ENCODE peak calls at places on chromosomes 6 and 20, in nine cellular contexts. J is fibroblast of lung, B is GM23338, Z is nephron progenitor cell, V is left lung, O is colonic mucosa, T is NB4, Y is neural crest cell, F is activated B cell treated with CpG ODN at 0.5 μM for 24 hours. C is an unnamed sample.

GRCh38 chr6:37971263-37971662 is 151.7 kb downstream of the ZFAND3 start:
- DNase-seq in J (peak), Y (no peak), O (no peak), T (no peak), F (no peak), V (no peak), B (no peak), Z (no peak), C (no peak)

GRCh38 chr6:152696543-152696942 is 1.2 kb upstream of the MYCT1 start:
- DNase-seq in Z (no peak), F (no peak), T (no peak), Y (no peak), B (no peak), O (no peak), J (peak), V (no peak), C (no peak)

GRCh38 chr6:106979435-106979884 is 4.9 kb upstream of the CD24 start:
- DNase-seq in O (peak), J (peak), Z (peak), B (peak), Y (peak), F (peak), V (peak), T (peak), C (peak)

GRCh38 chr6:156102129-156102528 is 646.5 kb upstream of the NOX3 start:
- DNase-seq in T (peak), Z (no peak), J (peak), B (peak), O (peak), Y (no peak), F (no peak), V (no peak), C (no peak)

GRCh38 chr6:41505084-41506049 is 40.8 kb upstream of the FOXP4 start:
- DNase-seq in Z (peak), J (peak), V (peak), B (peak), Y (no peak), T (no peak), F (peak), O (peak), C (no peak)

GRCh38 chr6:101545171-101545570 is 151.7 kb downstream of the GRIK2 start:
- DNase-seq in Y (no peak), Z (no peak), F (no peak), O (no peak), V (no peak), T (no peak), J (peak), B (no peak), C (no peak)

GRCh38 chr20:38275815-38276550 is 15.4 kb upstream of the KIAA1755 start:
- DNase-seq in V (no peak), J (peak), O (no peak), Z (no peak), Y (no peak), T (peak), F (no peak), B (no peak), C (no peak)

GRCh38 chr6:126546771-126547170 is 206.9 kb downstream of the CENPW start:
- DNase-seq in J (no peak), T (no peak), F (no peak), V (no peak), Y (no peak), O (no peak), Z (no peak), B (peak), C (no peak)

GRCh38 chr20:17731233-17731632 is 31.5 kb downstream of the BANF2 start:
- DNase-seq in Z (no peak), J (no peak), B (no peak), T (no peak), V (no peak), O (no peak), F (no peak), Y (no peak), C (no peak)

GRCh38 chr6:160418370-160418769 is 70.2 kb downstream of the SLC22A3 start:
- DNase-seq in F (no peak), O (no peak), Y (no peak), B (no peak), V (no peak), Z (no peak), J (no peak), T (no peak), C (no peak)

GRCh38 chr20:34997171-34997570 is 41.5 kb downstream of the MYH7B start:
- DNase-seq in T (peak), J (peak), B (peak), Z (no peak), F (no peak), Y (no peak), O (peak), V (no peak), C (no peak)

GRCh38 chr6:69780585-69781178 is 16.1 kb downstream of the LMBRD1 start:
- DNase-seq in J (no peak), B (no peak), V (no peak), Z (no peak), F (no peak), O (no peak), Y (no peak), T (no peak), C (no peak)

GRCh38 chr6:104381907-104382306 is 477.8 kb downstream of the HACE1 start:
- DNase-seq in B (peak), V (no peak), Z (no peak), T (no peak), Y (no peak), J (no peak), O (no peak), F (no peak), C (no peak)

GRCh38 chr20:1891263-1892121 is 3.7 kb upstream of the SIRPA start:
- DNase-seq in Z (no peak), Y (no peak), B (no peak), V (no peak), J (no peak), T (peak), O (no peak), F (no peak), C (no peak)

GRCh38 chr20:63958471-63958870 is 2.3 kb upstream of the UCKL1 start:
- DNase-seq in F (no peak), J (no peak), Z (no peak), V (no peak), Y (no peak), O (no peak), B (no peak), T (no peak), C (no peak)

GRCh38 chr6:34834789-34835518 is 43.1 kb downstream of the BLTP3A start:
- DNase-seq in J (no peak), F (no peak), Z (no peak), O (no peak), Y (no peak), T (peak), B (no peak), V (no peak), C (no peak)

GRCh38 chr6:142821860-142822259 is 123.1 kb downstream of the HIVEP2 start:
- DNase-seq in V (no peak), J (no peak), Z (no peak), Y (no peak), T (no peak), F (no peak), B (no peak), O (no peak), C (no peak)

GRCh38 chr6:142824491-142824890 is 120.5 kb downstream of the HIVEP2 start:
- DNase-seq in O (no peak), V (no peak), Z (no peak), J (peak), B (no peak), T (no peak), Y (no peak), F (no peak), C (no peak)

GRCh38 chr6:142823579-142823902 is 121.4 kb downstream of the HIVEP2 start:
- DNase-seq in Z (no peak), F (no peak), O (no peak), Y (no peak), T (no peak), J (no peak), V (no peak), B (no peak), C (no peak)

GRCh38 chr6:142822383-142822782 is 122.6 kb downstream of the HIVEP2 start:
- DNase-seq in B (no peak), F (no peak), Z (no peak), Y (no peak), V (no peak), T (no peak), J (no peak), O (no peak), C (no peak)

DNA sequence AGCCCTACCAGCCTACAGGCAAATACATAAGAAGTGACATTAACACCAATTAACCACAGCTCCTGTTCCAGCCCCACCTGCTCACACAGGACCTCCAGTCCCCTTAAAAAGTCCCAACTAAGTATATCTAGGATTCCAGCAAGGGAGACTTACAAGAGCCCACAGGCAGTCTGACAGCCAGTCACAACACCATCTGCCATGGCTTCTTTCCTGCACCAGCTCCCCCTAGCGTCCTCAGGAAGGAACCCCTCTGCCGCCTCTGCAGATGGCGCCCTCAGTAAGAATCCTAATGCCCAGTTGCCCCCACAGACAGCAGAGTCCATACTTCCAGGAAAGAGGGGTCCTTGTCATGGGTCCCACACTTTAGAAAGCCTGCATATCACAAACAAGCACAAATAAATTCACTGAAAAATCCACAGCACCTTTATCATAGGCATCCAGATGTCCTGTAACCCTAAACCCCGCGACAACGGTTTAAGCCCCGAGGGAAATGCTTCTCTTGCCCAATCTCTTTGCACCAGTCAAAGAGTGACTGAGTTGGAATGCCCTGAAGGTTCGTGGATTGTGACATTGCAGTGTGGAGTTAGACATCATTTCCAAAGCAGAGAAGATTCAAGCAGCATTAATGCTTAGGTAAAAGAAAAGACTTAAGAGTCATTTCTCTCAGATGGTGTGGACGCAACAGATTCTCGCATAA is 121.9 kb downstream of the HIVEP2 start:
- DNase-seq in Z (no peak), Y (no peak), B (peak), V (no peak), O (no peak), T (peak), J (no peak), F (no peak), C (no peak)
- TF ChIP-seq CTCF in Z (no peak), Y (peak), B (peak), V (no peak), O (no peak), T (peak), J (peak), F (no peak), C (peak)

GRCh38 chr20:54107600-54108393 is 37.4 kb upstream of the BCAS1 start:
- DNase-seq in T (no peak), O (peak), Z (no peak), V (no peak), J (no peak), Y (no peak), F (no peak), B (no peak), C (no peak)
- TF ChIP-seq CTCF in T (no peak), O (no peak), Z (no peak), V (no peak), J (no peak), Y (no peak), F (no peak), B (no peak), C (no peak)

DNA sequence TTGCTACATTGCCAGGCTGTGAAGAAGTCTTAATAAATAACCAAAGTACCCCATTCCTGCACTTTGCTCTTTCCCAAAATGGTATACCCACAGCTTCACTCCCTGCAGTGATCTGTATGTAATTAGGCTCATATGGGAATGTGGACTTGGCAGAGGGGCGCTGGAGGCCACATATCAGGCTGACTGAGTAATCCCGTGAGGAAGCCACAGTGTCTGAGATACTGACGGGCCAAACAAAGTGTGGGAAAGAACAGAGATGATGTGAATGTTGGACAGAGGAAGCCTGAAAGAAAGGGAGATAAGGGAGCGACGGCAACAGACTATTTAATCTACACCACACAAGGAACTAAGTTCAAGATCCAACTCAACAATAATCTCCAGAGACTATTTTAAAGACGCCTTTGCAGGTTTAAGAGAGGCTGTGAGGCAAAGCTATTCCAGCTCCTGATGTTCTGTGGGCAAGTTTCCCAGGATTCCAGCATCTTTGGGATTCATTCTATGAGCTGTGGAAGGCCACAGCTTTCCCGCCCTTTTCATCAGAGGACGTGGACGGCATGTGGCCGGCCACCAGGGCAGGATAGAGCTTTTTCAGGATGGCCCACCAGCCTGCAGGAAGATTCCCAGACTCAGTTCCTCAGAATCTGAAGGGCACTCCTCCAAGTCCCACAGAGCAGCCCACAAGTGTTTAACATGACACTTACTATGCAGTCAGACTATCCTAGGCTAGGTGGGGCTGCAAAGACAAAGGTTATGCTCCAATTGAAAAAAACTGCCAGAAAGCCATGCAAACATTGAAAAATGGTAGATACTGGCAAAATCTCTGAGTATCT is 237.5 kb downstream of the ATXN1 start:
- DNase-seq in F (no peak), B (no peak), V (no peak), J (peak), Z (no peak), O (no peak), Y (no peak), T (no peak), C (no peak)
- TF ChIP-seq CTCF in F (no peak), B (no peak), V (no peak), J (no peak), Z (no peak), O (no peak), Y (no peak), T (no peak), C (no peak)

GRCh38 chr6:146041282-146041681 is 12.4 kb downstream of the GRM1 start:
- DNase-seq in T (peak), B (peak), F (no peak), J (no peak), O (no peak), Z (peak), V (no peak), Y (no peak), C (no peak)
- TF ChIP-seq CTCF in T (peak), B (peak), F (no peak), J (peak), O (no peak), Z (peak), V (no peak), Y (peak), C (peak)

DNA sequence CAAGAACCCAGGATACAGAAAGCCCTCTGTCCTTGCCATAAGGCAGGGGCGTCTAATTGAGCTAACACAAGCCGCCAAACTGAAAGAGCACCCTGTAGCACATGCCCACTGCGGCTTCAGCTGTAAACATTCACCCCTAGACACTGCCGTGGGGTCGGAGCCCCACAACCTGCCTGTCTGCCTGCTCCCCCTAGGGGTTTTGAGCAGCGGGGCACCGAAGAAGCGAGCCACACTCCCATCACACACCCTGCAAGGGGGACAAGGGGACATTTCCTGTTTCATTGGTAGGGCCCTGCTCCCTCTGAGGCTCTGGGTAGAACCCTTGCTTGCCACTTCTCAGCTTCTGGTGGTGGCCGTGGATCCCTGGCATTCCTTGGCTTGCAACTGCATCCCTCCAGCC is 45.2 kb upstream of the BCLAF1 start:
- DNase-seq in B (peak), J (no peak), V (no peak), F (no peak), Y (no peak), T (peak), O (no peak), Z (peak), C (no peak)
- TF ChIP-seq CTCF in B (peak), J (no peak), V (no peak), F (no peak), Y (peak), T (peak), O (no peak), Z (peak), C (peak)

C was measured in progenitor cell of endocrine pancreas.